ENCODE peak calls at places on chromosomes 11 and 22, in nine cellular contexts. P, C, W, L, F, O, X, I and K are unnamed samples.

GRCh38 chr11:128771102-128771501 is 77.2 kb downstream of the FLI1 start:
- DNase-seq in L (no peak), O (no peak), X (no peak), C (no peak), W (no peak), I (no peak), P (no peak), F (no peak), K (no peak)

GRCh38 chr11:66713746-66714480 is 15.1 kb downstream of the SPTBN2 start:
- DNase-seq in W (no peak), X (no peak), L (no peak), F (no peak), O (no peak), P (no peak), C (no peak), I (no peak), K (no peak)

GRCh38 chr11:20873054-20873453 is 203.7 kb downstream of the NELL1 start:
- DNase-seq in F (no peak), W (peak), C (peak), L (no peak), O (no peak), P (no peak), I (peak), X (no peak), K (peak)

GRCh38 chr11:128476729-128477128 is 110.6 kb downstream of the ETS1 start:
- DNase-seq in F (no peak), C (no peak), X (no peak), L (no peak), I (no peak), W (no peak), P (peak), O (peak), K (no peak)

GRCh38 chr11:118434123-118434552 is 2.2 kb upstream of the KMT2A start:
- DNase-seq in P (no peak), F (peak), L (no peak), W (peak), O (no peak), I (no peak), X (no peak), C (peak), K (no peak)

GRCh38 chr11:7981758-7982157 is 5.4 kb upstream of the EIF3F start:
- DNase-seq in O (no peak), C (no peak), X (no peak), P (no peak), L (no peak), W (no peak), F (no peak), I (no peak), K (no peak)

GRCh38 chr11:76209956-76210885 is 3.9 kb upstream of the WNT11 start:
- DNase-seq in W (no peak), C (peak), I (peak), X (peak), O (no peak), P (no peak), L (no peak), F (peak), K (peak)

GRCh38 chr11:12433571-12434061 is 56.2 kb downstream of the PARVA start:
- DNase-seq in X (no peak), P (no peak), O (no peak), W (no peak), L (no peak), C (peak), F (no peak), I (no peak), K (no peak)

DNA sequence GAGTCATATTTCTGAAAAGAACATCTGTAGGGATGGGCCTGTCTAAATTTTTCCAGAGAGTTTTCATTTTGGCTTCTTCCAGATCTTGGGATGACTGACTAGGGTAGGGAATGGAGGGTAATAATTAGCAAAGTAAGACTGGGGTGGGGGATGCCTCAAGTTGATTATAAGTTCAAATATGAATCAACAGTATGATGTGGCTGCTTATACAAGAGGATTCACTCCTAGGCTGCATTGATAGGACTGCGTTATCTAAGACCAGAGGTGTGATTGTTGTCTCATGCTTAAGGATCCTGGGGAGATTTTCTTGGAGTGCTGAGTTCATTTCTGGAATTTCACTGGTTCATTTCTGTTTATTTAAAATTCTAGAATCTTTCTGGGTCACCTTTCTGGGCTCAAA is 196.0 kb downstream of the HIPK3 start:
- DNase-seq in I (no peak), F (no peak), O (no peak), P (no peak), X (no peak), W (no peak), L (no peak), C (peak), K (no peak)
- H3K27ac ChIP-seq in I (no peak), F (no peak), O (no peak), P (no peak), X (no peak), W (no peak), L (peak), C (peak), K (no peak)

GRCh38 chr11:114880458-114880857 is 202.1 kb downstream of the NXPE2 start:
- DNase-seq in C (no peak), F (no peak), L (no peak), O (no peak), W (no peak), I (no peak), P (no peak), X (no peak), K (no peak)

GRCh38 chr11:114877976-114878375 is 199.6 kb downstream of the NXPE2 start:
- DNase-seq in F (peak), L (no peak), P (no peak), C (no peak), O (no peak), X (no peak), I (no peak), W (no peak), K (no peak)

DNA sequence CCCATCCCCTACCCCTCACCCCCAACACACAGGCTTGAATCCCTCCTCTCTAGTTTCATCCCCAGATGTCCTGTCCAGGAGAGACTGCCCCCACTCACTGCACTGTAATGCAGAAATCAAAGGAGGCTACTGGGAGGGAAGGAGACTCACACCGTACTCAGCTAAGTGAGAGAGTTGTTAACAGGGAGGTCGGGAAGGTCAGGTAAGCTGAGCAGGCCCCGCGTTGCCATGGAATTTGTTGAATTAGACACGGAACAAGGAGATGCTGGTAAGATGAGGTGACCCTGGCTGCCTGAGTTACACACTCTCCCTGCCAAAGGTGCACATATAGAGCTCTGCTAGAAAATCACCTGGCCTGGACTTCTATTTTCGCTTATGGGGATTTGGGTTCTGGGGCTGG is 197.9 kb downstream of the NXPE2 start:
- DNase-seq in P (no peak), C (no peak), O (no peak), W (no peak), F (no peak), X (no peak), L (no peak), I (peak), K (no peak)
- H3K27ac ChIP-seq in P (no peak), C (no peak), O (no peak), W (no peak), F (no peak), X (no peak), L (no peak), I (no peak), K (no peak)

DNA sequence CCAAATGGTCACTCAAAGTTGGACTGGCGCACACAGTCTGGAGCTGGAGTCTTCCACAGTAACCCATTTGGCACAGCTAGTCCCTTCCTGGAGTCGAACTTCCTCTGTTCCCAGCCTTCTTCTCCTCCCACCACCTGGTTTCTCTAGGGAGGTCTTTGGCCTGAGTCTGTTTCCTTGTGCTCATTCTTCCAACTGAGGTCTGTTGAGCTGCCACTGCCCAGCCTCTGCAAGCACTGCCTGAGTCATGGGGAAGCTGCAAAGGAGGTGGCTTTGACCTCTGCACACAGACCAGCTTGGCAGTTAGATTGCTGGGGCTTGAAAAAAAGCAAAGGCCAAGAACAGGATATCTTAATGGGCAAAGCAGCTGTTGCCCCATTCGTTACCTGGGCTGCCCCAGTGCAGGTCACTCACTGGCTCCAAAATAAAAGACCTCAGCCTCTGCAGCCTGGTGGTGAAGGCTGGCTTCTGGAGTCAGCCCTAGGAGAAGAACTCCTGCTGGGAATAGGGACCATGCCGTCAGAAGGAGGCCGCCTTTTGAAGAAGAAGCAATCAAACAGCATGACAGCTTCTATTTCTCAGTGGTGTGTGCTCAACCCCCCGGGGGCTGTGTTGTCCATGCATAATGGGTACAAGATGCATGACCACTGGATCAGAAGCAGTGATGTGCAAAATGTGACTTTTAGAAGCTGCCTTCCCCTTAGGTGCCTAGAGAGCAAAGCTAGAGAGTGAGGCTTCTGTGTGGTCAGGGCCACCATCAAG is 3.0 kb downstream of the ADAMTS15 start:
- DNase-seq in W (no peak), L (no peak), I (no peak), P (no peak), O (no peak), X (peak), F (no peak), C (peak), K (no peak)
- H3K27ac ChIP-seq in W (no peak), L (no peak), I (no peak), P (no peak), O (no peak), X (peak), F (peak), C (no peak), K (no peak)

GRCh38 chr22:38422615-38423511 is 32.1 kb downstream of the KCNJ4 start:
- DNase-seq in F (no peak), I (no peak), O (no peak), P (no peak), W (no peak), C (no peak), L (peak), X (no peak), K (no peak)
- H3K27ac ChIP-seq in F (no peak), I (no peak), O (peak), P (no peak), W (no peak), C (no peak), L (peak), X (no peak), K (no peak)

GRCh38 chr22:45034821-45035220 is 25.0 kb upstream of the PHF21B start:
- DNase-seq in F (no peak), W (no peak), O (no peak), P (no peak), I (no peak), L (no peak), C (no peak), X (no peak), K (no peak)

GRCh38 chr22:45034156-45034555 is 24.4 kb upstream of the PHF21B start:
- DNase-seq in L (no peak), W (no peak), P (no peak), C (no peak), X (no peak), I (no peak), O (no peak), F (no peak), K (no peak)

GRCh38 chr22:45033136-45033535 is 23.3 kb upstream of the PHF21B start:
- DNase-seq in I (no peak), W (no peak), C (no peak), P (no peak), F (no peak), X (no peak), O (no peak), L (no peak), K (no peak)

GRCh38 chr22:45039206-45039605 is 29.4 kb upstream of the PHF21B start:
- DNase-seq in W (no peak), C (no peak), O (no peak), P (no peak), X (no peak), F (no peak), I (no peak), L (no peak), K (no peak)

GRCh38 chr22:45036154-45036553 is 26.3 kb upstream of the PHF21B start:
- DNase-seq in L (peak), F (no peak), I (no peak), O (no peak), W (no peak), C (no peak), X (no peak), P (no peak), K (no peak)
- H3K27ac ChIP-seq in L (no peak), F (no peak), I (no peak), O (no peak), W (no peak), C (no peak), X (no peak), P (no peak), K (no peak)

GRCh38 chr22:31681625-31682345 is 19.8 kb upstream of the PISD start:
- DNase-seq in O (no peak), P (no peak), W (no peak), C (peak), X (no peak), I (no peak), F (peak), L (no peak), K (no peak)

GRCh38 chr22:31678748-31679147 is 16.7 kb upstream of the PISD start:
- DNase-seq in P (no peak), W (no peak), O (no peak), F (no peak), C (no peak), I (no peak), L (no peak), X (no peak), K (no peak)

GRCh38 chr22:31680764-31681624 is 19.0 kb upstream of the PISD start:
- DNase-seq in L (no peak), C (peak), O (no peak), W (no peak), I (no peak), X (no peak), F (peak), P (no peak), K (peak)

DNA sequence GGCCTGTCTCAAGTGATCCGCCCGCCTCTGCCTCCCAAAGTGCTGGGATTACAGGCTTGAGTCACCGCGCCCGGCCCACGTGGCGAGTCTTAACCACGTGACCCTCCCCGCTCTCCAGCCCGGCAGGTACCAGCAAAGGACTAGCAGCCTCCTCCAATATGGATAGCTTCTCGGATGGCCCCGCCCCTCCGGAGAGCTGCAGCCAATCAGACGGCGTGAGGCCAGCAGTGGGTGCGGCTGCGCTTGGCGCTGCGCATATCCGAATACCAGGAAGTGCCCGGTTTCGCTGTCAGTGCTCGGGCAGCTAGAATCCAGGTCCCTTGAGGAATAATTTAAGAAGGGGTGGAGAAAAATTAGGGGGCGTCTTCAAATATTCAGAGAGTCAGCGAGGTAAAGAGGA is 14.7 kb upstream of the PISD start:
- DNase-seq in O (peak), W (peak), C (peak), X (peak), I (peak), P (peak), L (peak), F (peak), K (peak)
- H3K27ac ChIP-seq in O (peak), W (no peak), C (peak), X (peak), I (no peak), P (peak), L (peak), F (peak), K (peak)

GRCh38 chr22:49094858-49095257 is 732.8 kb downstream of the BRD1 start:
- DNase-seq in C (no peak), I (no peak), F (no peak), X (no peak), W (no peak), O (no peak), P (no peak), L (no peak), K (no peak)

GRCh38 chr22:49094151-49094550 is 733.5 kb downstream of the BRD1 start:
- DNase-seq in F (no peak), I (no peak), W (no peak), L (no peak), P (no peak), X (no peak), C (no peak), O (no peak), K (no peak)

GRCh38 chr22:49091917-49092545 is 735.6 kb downstream of the BRD1 start:
- DNase-seq in I (no peak), X (no peak), P (no peak), C (no peak), L (no peak), F (no peak), O (no peak), W (no peak), K (no peak)

GRCh38 chr22:49092751-49093150 is 734.9 kb downstream of the BRD1 start:
- DNase-seq in W (no peak), X (no peak), C (no peak), I (no peak), O (no peak), F (no peak), L (no peak), P (no peak), K (no peak)

GRCh38 chr22:49093192-49093880 is 734.3 kb downstream of the BRD1 start:
- DNase-seq in X (no peak), I (no peak), O (no peak), W (no peak), C (no peak), L (no peak), F (no peak), P (no peak), K (no peak)
- H3K27ac ChIP-seq in X (no peak), I (no peak), O (no peak), W (no peak), C (no peak), L (no peak), F (no peak), P (no peak), K (no peak)

DNA sequence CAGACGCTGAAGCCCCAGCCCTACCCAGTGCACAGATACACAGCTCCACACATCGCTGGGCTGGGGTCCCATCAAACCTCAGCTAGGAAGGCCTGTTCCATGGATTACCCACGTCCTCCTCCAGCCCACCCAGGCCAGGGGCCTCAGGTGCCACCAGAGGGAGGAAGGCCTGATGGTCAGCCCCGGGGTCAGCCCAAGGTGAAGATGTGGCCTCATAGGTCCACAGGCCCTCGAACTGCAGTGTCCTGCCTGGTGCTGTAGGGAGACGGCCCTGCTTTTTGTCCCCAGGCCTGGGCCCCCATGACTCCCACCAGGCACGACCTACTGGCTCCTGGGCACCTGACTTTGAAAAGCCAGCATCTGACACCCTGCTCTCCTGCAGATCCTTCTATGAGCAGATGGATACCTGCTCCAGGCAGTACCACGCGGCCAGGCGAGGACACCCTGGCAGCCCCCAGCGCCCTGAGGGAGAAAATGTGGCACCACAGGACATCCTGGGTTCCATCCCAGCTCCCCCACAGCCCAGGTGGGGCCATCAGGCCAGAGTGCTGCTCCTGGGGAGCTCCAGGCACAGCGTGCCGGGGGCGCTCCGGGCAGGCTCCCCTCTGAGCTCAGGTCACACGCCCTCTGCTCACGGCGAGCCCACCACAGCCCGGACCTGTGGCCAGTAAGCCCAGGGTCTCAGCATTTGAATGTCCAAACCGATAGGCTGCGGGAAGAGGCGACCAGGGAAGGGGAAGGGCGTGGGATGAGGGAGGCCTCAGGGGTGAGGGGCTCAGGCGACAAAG is 15.8 kb upstream of the MOB2 start:
- DNase-seq in F (no peak), O (no peak), I (peak), W (no peak), X (no peak), P (no peak), L (peak), C (no peak), K (no peak)
- H3K27ac ChIP-seq in F (no peak), O (no peak), I (no peak), W (no peak), X (no peak), P (no peak), L (no peak), C (no peak), K (peak)

DNA sequence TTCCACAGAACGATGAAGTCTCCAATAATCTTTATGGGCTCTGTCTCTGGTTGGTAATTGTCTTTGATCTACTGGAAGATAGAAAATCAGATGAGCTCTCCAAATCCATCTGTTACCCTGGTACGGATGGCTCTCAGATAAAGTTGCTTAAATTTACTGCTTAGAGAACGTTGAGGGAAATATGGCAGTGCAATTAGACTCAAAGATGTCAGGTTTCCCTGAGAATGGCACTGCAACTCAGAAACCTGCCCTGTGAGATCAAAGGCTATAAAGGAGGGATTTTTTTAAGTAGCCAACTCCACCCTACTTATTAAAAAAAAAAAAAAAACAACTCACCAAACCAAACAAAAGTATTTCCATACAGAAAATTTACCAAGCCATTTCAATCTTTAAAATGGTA is 779 bp upstream of the BIRC3 start:
- DNase-seq in O (no peak), W (peak), I (no peak), P (no peak), L (no peak), X (no peak), F (no peak), C (no peak), K (no peak)
- H3K27ac ChIP-seq in O (peak), W (peak), I (no peak), P (peak), L (peak), X (no peak), F (no peak), C (no peak), K (no peak)